ENCODE peak calls at places on chromosomes 12 and 14, in four cellular contexts. One of them, this sample, is unnamed.

GRCh38 chr12:1525858-1526257 is 68.5 kb downstream of the FBXL14 start:
- DNase-seq in breast epithelium: no peak
- DNase-seq in neural crest cell: no peak
- DNase-seq in hepatocyte: no peak
- DNase-seq in this sample: no peak

GRCh38 chr14:104787736-104788532 is 7.6 kb downstream of the AKT1 start:
- DNase-seq in hepatocyte: no peak
- DNase-seq in neural crest cell: no peak
- DNase-seq in breast epithelium: no peak
- DNase-seq in this sample: peak

GRCh38 chr12:2295941-2296461 is 243.2 kb downstream of the CACNA1C start:
- DNase-seq in neural crest cell: no peak
- DNase-seq in breast epithelium: no peak
- DNase-seq in hepatocyte: peak
- DNase-seq in this sample: no peak

GRCh38 chr14:37253905-37254304 is 56.2 kb downstream of the MIPOL1 start:
- DNase-seq in hepatocyte: no peak
- DNase-seq in breast epithelium: no peak
- DNase-seq in neural crest cell: no peak
- DNase-seq in this sample: no peak

GRCh38 chr14:27608377-27608776 is 1010.5 kb upstream of the NOVA1 start:
- DNase-seq in neural crest cell: no peak
- DNase-seq in hepatocyte: no peak
- DNase-seq in breast epithelium: no peak
- DNase-seq in this sample: no peak

GRCh38 chr14:63852271-63852816 is 460 bp upstream of the SYNE2 start:
- DNase-seq in neural crest cell: no peak
- DNase-seq in breast epithelium: no peak
- DNase-seq in hepatocyte: no peak
- DNase-seq in this sample: no peak

GRCh38 chr12:9095322-9095721 is 20.4 kb downstream of the A2M start:
- DNase-seq in hepatocyte: no peak
- DNase-seq in breast epithelium: no peak
- DNase-seq in neural crest cell: no peak
- DNase-seq in this sample: no peak

GRCh38 chr12:108583971-108584370 is 13.9 kb downstream of the TMEM119 start:
- DNase-seq in breast epithelium: no peak
- DNase-seq in neural crest cell: no peak
- DNase-seq in hepatocyte: no peak
- DNase-seq in this sample: peak

GRCh38 chr12:24562761-24563392 is 386.0 kb downstream of the BCAT1 start:
- DNase-seq in hepatocyte: peak
- DNase-seq in neural crest cell: peak
- DNase-seq in breast epithelium: no peak
- DNase-seq in this sample: peak

GRCh38 chr14:89249296-89249565 is 167.8 kb downstream of the FOXN3 start:
- DNase-seq in hepatocyte: peak
- DNase-seq in breast epithelium: no peak
- DNase-seq in neural crest cell: no peak
- DNase-seq in this sample: no peak

DNA sequence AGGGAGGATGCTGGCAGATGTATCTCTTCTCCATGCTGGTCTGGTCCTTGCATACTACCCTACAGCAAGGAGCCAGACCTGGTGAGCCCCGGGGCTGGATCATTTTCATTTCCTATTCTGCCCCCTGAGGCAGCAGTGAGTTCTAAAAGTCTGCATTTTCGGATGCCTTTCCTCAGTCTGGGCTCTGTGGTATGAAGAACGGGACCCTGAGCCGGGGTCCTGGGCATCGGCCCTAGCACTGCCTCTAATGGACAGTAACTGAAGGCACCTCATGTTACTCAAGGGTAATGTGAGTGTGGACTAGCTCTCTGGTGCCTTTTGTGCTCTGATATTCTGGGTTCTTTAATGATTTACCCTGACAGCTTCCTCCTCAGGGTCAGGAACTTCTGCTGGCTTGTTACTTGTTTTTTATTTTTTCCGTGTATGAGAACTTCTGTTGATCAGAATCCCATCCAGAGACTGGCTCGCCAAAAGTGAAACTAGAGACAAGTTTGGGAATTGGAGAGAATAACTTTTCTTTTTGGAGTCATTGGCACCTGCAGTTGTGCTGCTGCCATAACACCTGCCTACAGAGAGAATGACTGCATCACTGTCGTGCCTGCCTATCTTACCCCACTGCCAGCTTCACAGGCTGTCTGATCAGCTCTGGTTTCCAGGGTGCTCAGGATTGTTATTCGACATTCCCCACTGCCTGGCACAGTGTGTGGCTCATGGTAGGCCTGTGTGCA is 62.3 kb downstream of the SUSD6 start:
- DNase-seq in hepatocyte: no peak
- DNase-seq in neural crest cell: no peak
- DNase-seq in breast epithelium: no peak
- DNase-seq in this sample: no peak
- TF ChIP-seq CTCF in hepatocyte: no peak
- TF ChIP-seq CTCF in neural crest cell: no peak
- TF ChIP-seq CTCF in breast epithelium: no peak
- TF ChIP-seq CTCF in this sample: no peak

GRCh38 chr14:74491952-74492351 is 1.2 kb downstream of the NPC2 start:
- DNase-seq in neural crest cell: no peak
- DNase-seq in hepatocyte: peak
- DNase-seq in breast epithelium: no peak
- DNase-seq in this sample: no peak
- TF ChIP-seq CTCF in neural crest cell: peak
- TF ChIP-seq CTCF in hepatocyte: peak
- TF ChIP-seq CTCF in breast epithelium: no peak
- TF ChIP-seq CTCF in this sample: no peak

GRCh38 chr12:96399919-96400630 is at the start of gene CDK17:
- DNase-seq in hepatocyte: peak
- DNase-seq in neural crest cell: peak
- DNase-seq in breast epithelium: peak
- DNase-seq in this sample: peak
- TF ChIP-seq CTCF in hepatocyte: peak
- TF ChIP-seq CTCF in neural crest cell: peak
- TF ChIP-seq CTCF in breast epithelium: peak
- TF ChIP-seq CTCF in this sample: no peak

GRCh38 chr12:92928962-92929915 is at the start of gene EEA1:
- DNase-seq in neural crest cell: peak
- DNase-seq in breast epithelium: peak
- DNase-seq in hepatocyte: peak
- DNase-seq in this sample: peak

GRCh38 chr12:92927436-92928116 is 1.5 kb downstream of the EEA1 start:
- DNase-seq in hepatocyte: peak
- DNase-seq in breast epithelium: no peak
- DNase-seq in neural crest cell: no peak
- DNase-seq in this sample: no peak

GRCh38 chr12:92926549-92926948 is 2.5 kb downstream of the EEA1 start:
- DNase-seq in hepatocyte: no peak
- DNase-seq in breast epithelium: no peak
- DNase-seq in neural crest cell: no peak
- DNase-seq in this sample: no peak

GRCh38 chr12:92928431-92928961 is 599 bp downstream of the EEA1 start:
- DNase-seq in neural crest cell: peak
- DNase-seq in breast epithelium: peak
- DNase-seq in hepatocyte: peak
- DNase-seq in this sample: no peak

GRCh38 chr12:92927055-92927435 is 2.0 kb downstream of the EEA1 start:
- DNase-seq in breast epithelium: no peak
- DNase-seq in hepatocyte: peak
- DNase-seq in neural crest cell: no peak
- DNase-seq in this sample: no peak
- TF ChIP-seq CTCF in breast epithelium: no peak
- TF ChIP-seq CTCF in hepatocyte: peak
- TF ChIP-seq CTCF in neural crest cell: peak
- TF ChIP-seq CTCF in this sample: no peak

DNA sequence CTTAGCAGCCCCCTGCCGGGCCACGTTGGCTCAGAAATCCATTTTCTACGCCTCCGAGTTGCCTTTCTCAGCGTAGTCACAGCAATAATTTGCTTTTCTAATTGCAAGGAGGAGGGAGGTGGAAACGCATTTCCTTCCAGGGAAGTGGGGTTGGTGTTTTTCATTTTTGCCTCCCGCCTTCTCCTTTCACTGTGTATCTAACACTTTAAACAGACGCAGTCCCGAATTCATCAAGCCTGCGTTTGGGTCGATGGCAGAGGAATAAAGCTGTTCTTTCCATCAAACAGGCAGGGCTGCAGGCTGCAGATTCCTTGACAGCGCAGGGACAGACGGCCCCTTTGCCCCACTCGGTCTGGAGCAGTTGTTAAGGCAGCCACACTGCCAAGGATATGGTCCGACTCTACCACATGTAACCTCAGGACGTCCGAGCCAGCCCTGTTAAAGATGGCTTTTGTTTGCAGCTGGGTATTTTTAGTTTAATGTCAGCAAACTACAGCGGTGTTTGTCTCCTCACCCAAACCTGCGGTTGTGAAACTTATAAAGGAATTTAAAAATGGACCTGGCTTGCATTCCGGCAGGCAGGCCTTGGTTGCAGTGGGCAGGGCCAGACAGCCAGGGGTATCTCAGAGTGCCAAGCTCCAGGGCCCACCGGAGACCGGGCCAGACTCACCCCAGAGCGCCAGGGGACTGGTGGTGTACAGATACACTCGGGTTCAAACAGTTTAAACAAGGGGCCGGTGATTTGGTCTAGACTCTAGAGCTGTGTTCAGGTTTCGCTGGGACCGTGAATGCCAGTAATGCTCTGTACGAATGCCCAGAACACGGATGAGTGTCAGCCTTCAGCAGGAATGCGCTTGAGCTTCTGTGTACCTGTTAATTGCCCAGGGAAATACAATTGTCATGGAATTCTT is 2.2 kb downstream of the CHST11 start:
- DNase-seq in neural crest cell: no peak
- DNase-seq in breast epithelium: no peak
- DNase-seq in hepatocyte: peak
- DNase-seq in this sample: no peak
- TF ChIP-seq CTCF in neural crest cell: no peak
- TF ChIP-seq CTCF in breast epithelium: no peak
- TF ChIP-seq CTCF in hepatocyte: no peak
- TF ChIP-seq CTCF in this sample: no peak

GRCh38 chr12:26680724-26681455 is 152.1 kb downstream of the ITPR2 start:
- DNase-seq in hepatocyte: no peak
- DNase-seq in neural crest cell: no peak
- DNase-seq in breast epithelium: no peak
- DNase-seq in this sample: no peak

GRCh38 chr12:26683443-26683842 is 149.6 kb downstream of the ITPR2 start:
- DNase-seq in hepatocyte: no peak
- DNase-seq in neural crest cell: no peak
- DNase-seq in breast epithelium: no peak
- DNase-seq in this sample: no peak

GRCh38 chr12:26678697-26679660 is 154.0 kb downstream of the ITPR2 start:
- DNase-seq in breast epithelium: no peak
- DNase-seq in neural crest cell: no peak
- DNase-seq in hepatocyte: no peak
- DNase-seq in this sample: no peak
- TF ChIP-seq CTCF in breast epithelium: no peak
- TF ChIP-seq CTCF in neural crest cell: no peak
- TF ChIP-seq CTCF in hepatocyte: no peak
- TF ChIP-seq CTCF in this sample: no peak

GRCh38 chr14:59018460-59018859 is 170.0 kb upstream of the DAAM1 start:
- DNase-seq in breast epithelium: no peak
- DNase-seq in hepatocyte: no peak
- DNase-seq in neural crest cell: no peak
- DNase-seq in this sample: no peak

GRCh38 chr14:59018978-59019377 is 169.5 kb upstream of the DAAM1 start:
- DNase-seq in neural crest cell: no peak
- DNase-seq in hepatocyte: no peak
- DNase-seq in breast epithelium: no peak
- DNase-seq in this sample: no peak

GRCh38 chr14:59022144-59022543 is 166.3 kb upstream of the DAAM1 start:
- DNase-seq in hepatocyte: no peak
- DNase-seq in neural crest cell: no peak
- DNase-seq in breast epithelium: no peak
- DNase-seq in this sample: no peak

GRCh38 chr14:59017285-59017965 is 171.0 kb upstream of the DAAM1 start:
- DNase-seq in hepatocyte: no peak
- DNase-seq in neural crest cell: no peak
- DNase-seq in breast epithelium: no peak
- DNase-seq in this sample: no peak

DNA sequence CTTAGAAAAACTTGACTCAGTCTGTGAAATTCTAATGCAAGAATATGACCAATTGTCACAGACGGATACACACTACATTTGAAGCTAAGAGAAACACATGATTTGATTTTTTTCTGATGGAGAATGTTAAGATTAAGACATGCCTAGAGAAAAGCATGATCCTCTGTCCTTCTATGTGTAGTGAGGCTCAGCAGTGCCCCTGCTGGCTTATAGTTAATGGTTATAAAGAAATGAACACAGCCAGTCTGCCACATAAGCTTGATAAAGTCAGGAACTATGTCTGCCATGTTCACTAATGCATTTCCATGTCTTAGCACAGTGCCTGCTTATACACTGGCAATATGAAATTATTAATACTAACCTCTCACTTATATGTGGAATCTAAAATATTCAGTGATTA is 168.1 kb upstream of the DAAM1 start:
- DNase-seq in breast epithelium: no peak
- DNase-seq in neural crest cell: no peak
- DNase-seq in hepatocyte: peak
- DNase-seq in this sample: peak
- TF ChIP-seq CTCF in breast epithelium: no peak
- TF ChIP-seq CTCF in neural crest cell: peak
- TF ChIP-seq CTCF in hepatocyte: peak
- TF ChIP-seq CTCF in this sample: peak

GRCh38 chr14:22836301-22837058 is at the start of gene MMP14:
- DNase-seq in hepatocyte: peak
- DNase-seq in neural crest cell: peak
- DNase-seq in breast epithelium: peak
- DNase-seq in this sample: peak
- TF ChIP-seq CTCF in hepatocyte: peak
- TF ChIP-seq CTCF in neural crest cell: peak
- TF ChIP-seq CTCF in breast epithelium: peak
- TF ChIP-seq CTCF in this sample: no peak

DNA sequence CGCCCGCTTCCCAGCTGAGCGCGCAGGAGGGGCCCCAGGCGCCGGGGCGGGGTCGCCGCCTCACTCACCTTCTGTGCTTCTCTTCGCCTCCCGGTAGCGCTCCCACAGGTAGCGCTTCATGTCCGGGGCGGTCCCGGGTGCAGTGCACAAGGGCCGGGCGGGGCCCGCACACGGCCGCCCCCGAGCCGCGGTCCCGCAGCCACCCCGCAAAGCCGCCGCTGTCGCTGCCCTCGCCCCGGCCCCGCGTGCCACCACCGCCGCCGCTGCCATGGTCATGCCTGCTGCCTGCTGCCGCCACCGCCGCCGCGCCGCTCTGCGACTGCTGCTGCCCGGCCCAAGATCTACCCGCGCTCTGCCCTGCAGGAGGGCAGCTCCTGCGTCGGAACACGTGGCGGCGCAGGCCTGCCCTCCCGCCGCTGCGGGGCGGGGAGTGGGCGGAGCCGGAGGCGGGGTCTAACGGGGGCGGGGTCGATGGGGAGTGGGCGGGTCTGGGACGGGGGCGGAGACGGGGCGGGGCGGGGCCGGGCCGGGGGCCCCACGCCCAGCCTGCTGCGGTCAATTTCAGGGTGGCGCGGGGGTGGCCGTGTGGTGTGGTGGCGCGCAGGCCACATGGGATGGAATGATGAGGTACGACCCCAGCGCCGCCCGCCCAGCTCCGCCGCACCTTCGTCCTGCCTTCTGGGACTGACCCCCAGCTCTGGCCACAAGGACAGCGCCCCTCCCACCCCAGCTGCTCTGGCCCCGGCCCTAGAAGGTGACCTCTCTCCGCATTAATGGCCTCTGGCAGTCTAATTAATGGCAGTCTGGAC is at the start of gene NT5DC3:
- DNase-seq in hepatocyte: peak
- DNase-seq in breast epithelium: peak
- DNase-seq in neural crest cell: peak
- DNase-seq in this sample: peak
- TF ChIP-seq CTCF in hepatocyte: no peak
- TF ChIP-seq CTCF in breast epithelium: no peak
- TF ChIP-seq CTCF in neural crest cell: no peak
- TF ChIP-seq CTCF in this sample: no peak

This sample was measured in glutamatergic neuron.